ENCODE peak calls at places on chromosomes 12 and 14, in seven cellular contexts. Y is NCI-H187 treated with DMSO at 0.1 percent for 48 hours, M is heart left ventricle, L is ACHN, I is choroid plexus epithelial cell, P is HFFc6, W is AG04449. B is an unnamed sample.

GRCh38 chr14:56720703-56721426 is 89.4 kb downstream of the OTX2 start:
- DNase-seq in L (no peak), I (no peak), Y (no peak), M (no peak), P (no peak), W (no peak), B (no peak)

GRCh38 chr14:50821471-50822464 is 9.2 kb downstream of the NIN start:
- DNase-seq in L (no peak), I (no peak), M (peak), Y (no peak), P (no peak), W (no peak), B (no peak)

GRCh38 chr12:131901431-131902331 is 7.3 kb downstream of the ULK1 start:
- DNase-seq in W (no peak), L (no peak), P (no peak), M (peak), Y (no peak), I (no peak), B (no peak)

GRCh38 chr12:64798165-64798564 is 26.3 kb upstream of the TBC1D30 start:
- DNase-seq in M (no peak), W (no peak), Y (no peak), I (no peak), P (no peak), L (no peak), B (no peak)

GRCh38 chr12:56315256-56315625 is 547 bp downstream of the CNPY2 start:
- DNase-seq in Y (no peak), M (no peak), I (no peak), P (no peak), W (no peak), L (peak), B (peak)

GRCh38 chr12:92002195-92002649 is 143.4 kb downstream of the BTG1 start:
- DNase-seq in P (no peak), Y (no peak), I (no peak), W (no peak), M (no peak), L (no peak), B (no peak)

GRCh38 chr12:32273063-32273521 is 126.3 kb upstream of the FGD4 start:
- DNase-seq in P (no peak), L (peak), M (no peak), W (no peak), I (peak), Y (no peak), B (no peak)

GRCh38 chr12:78829690-78830089 is 34.9 kb upstream of the SYT1 start:
- DNase-seq in I (no peak), W (no peak), Y (no peak), M (no peak), P (no peak), L (no peak), B (no peak)

GRCh38 chr14:99568567-99569560 is 35.1 kb downstream of the CCDC85C start:
- DNase-seq in Y (no peak), M (peak), I (peak), W (no peak), L (no peak), P (peak), B (peak)

GRCh38 chr12:56987551-56988053 is 18.7 kb downstream of the ZBTB39 start:
- DNase-seq in L (peak), M (peak), I (peak), W (no peak), P (peak), Y (peak), B (peak)

GRCh38 chr14:24692382-24693352 is 58.7 kb upstream of the GZMB start:
- DNase-seq in I (no peak), P (no peak), L (no peak), M (no peak), W (no peak), Y (no peak), B (no peak)

GRCh38 chr14:21846227-21846885 is 172.7 kb upstream of the OR4E1 start:
- DNase-seq in I (peak), L (peak), P (no peak), W (no peak), M (no peak), Y (no peak), B (peak)

GRCh38 chr12:6612247-6612646 is 5.1 kb upstream of the CHD4 start:
- DNase-seq in L (no peak), Y (no peak), P (no peak), I (no peak), W (no peak), M (no peak), B (no peak)

GRCh38 chr12:6369916-6370575 is 5.3 kb downstream of the SCNN1A start:
- DNase-seq in M (peak), L (peak), I (peak), P (no peak), Y (no peak), W (no peak), B (no peak)

GRCh38 chr12:57735198-57735855 is 3.2 kb downstream of the AGAP2 start:
- DNase-seq in Y (no peak), P (no peak), W (no peak), L (no peak), M (peak), I (no peak), B (no peak)

GRCh38 chr14:75126121-75126544 is 715 bp downstream of the NEK9 start:
- DNase-seq in Y (no peak), I (no peak), L (peak), W (no peak), P (no peak), M (no peak), B (peak)

GRCh38 chr12:48973992-48974673 is 2.6 kb upstream of the WNT10B start:
- DNase-seq in Y (no peak), L (peak), I (peak), M (peak), W (no peak), P (peak), B (peak)

GRCh38 chr12:32159381-32159780 is 52.7 kb downstream of the BICD1 start:
- DNase-seq in Y (no peak), P (no peak), L (no peak), W (no peak), I (no peak), M (no peak), B (no peak)

GRCh38 chr12:6792522-6793201 is 3.3 kb downstream of the CD4 start:
- DNase-seq in L (no peak), M (no peak), Y (no peak), I (no peak), W (no peak), P (no peak), B (no peak)

GRCh38 chr12:106300761-106301160 is 1.8 kb upstream of the TCP11L2 start:
- DNase-seq in M (no peak), W (no peak), P (no peak), Y (no peak), I (no peak), L (no peak), B (peak)

GRCh38 chr14:93032301-93032929 is 83.3 kb downstream of the ITPK1 start:
- DNase-seq in W (no peak), L (peak), I (no peak), Y (no peak), P (no peak), M (no peak), B (no peak)

GRCh38 chr12:108807996-108808725 is 49.2 kb downstream of the SSH1 start:
- DNase-seq in P (no peak), M (no peak), I (no peak), L (no peak), Y (no peak), W (no peak), B (no peak)

GRCh38 chr12:94401326-94401725 is 58.3 kb downstream of the CEP83 start:
- DNase-seq in P (no peak), M (no peak), L (no peak), Y (no peak), I (no peak), W (no peak), B (no peak)

GRCh38 chr14:98904677-98905076 is 367.3 kb downstream of the BCL11B start:
- DNase-seq in L (no peak), P (no peak), I (no peak), W (no peak), Y (no peak), M (no peak), B (no peak)

GRCh38 chr14:20630340-20631022 is 11.0 kb downstream of the OR6S1 start:
- DNase-seq in W (no peak), P (peak), I (peak), Y (no peak), M (no peak), L (peak), B (peak)

GRCh38 chr12:2266666-2267623 is 214.2 kb downstream of the CACNA1C start:
- DNase-seq in I (no peak), Y (no peak), M (no peak), L (peak), W (no peak), P (no peak), B (no peak)

GRCh38 chr14:105294142-105294597 is 6.6 kb downstream of the BRF1 start:
- DNase-seq in W (no peak), M (peak), Y (no peak), I (peak), P (peak), L (no peak), B (peak)

GRCh38 chr14:68018598-68018997 is 199.0 kb downstream of the RAD51B start:
- DNase-seq in P (no peak), Y (no peak), I (no peak), M (no peak), L (no peak), W (no peak), B (no peak)

GRCh38 chr12:86117711-86118110 is 138.5 kb downstream of the MGAT4C start:
- DNase-seq in Y (no peak), P (no peak), M (no peak), W (no peak), I (peak), L (no peak), B (no peak)

GRCh38 chr12:122862872-122863701 is 27.8 kb downstream of the HIP1R start:
- DNase-seq in M (no peak), P (no peak), I (no peak), Y (peak), W (no peak), L (no peak), B (no peak)

GRCh38 chr12:23204933-23205778 is 580.2 kb downstream of the ETNK1 start:
- DNase-seq in L (peak), I (peak), Y (no peak), M (no peak), P (peak), W (peak), B (peak)

GRCh38 chr12:56042430-56043203 is 899 bp downstream of the RPS26 start:
- DNase-seq in P (no peak), I (peak), W (no peak), Y (no peak), L (no peak), M (no peak), B (peak)

GRCh38 chr14:71321556-71322315 is 414.5 kb downstream of the PCNX1 start:
- DNase-seq in I (peak), Y (peak), P (peak), L (peak), M (no peak), W (no peak), B (peak)

GRCh38 chr14:68210729-68211299 is 391.2 kb downstream of the RAD51B start:
- DNase-seq in L (peak), Y (peak), I (peak), M (peak), W (peak), P (peak), B (peak)

B was measured in dermis blood vessel endothelial cell.